ENCODE peak calls at places on chromosomes 4 and X, in four cellular contexts. U is neural progenitor cell, D is psoas muscle, Z is stomach. A is an unnamed sample.

GRCh38 chr4:54100607-54101189 is 735 bp downstream of the GSX2 start:
- DNase-seq in U (peak; percentile 40), D (peak; percentile 53), Z (no peak), A (peak; percentile 65)

GRCh38 chrX:109472939-109473713 is 8.8 kb downstream of the GUCY2F start:
- DNase-seq in U (peak; percentile 85), D (no peak), Z (no peak), A (peak; percentile 10)

GRCh38 chr4:26838055-26838842 is 22.4 kb upstream of the STIM2 start:
- DNase-seq in U (no peak), D (no peak), Z (no peak), A (no peak)

GRCh38 chrX:31199770-31200114 is 127.9 kb upstream of the FTHL17 start:
- DNase-seq in U (no peak), D (no peak), Z (peak; percentile 70), A (no peak)

GRCh38 chr4:185640809-185641675 is 105.7 kb upstream of the PDLIM3 start:
- DNase-seq in U (peak; percentile 81), D (no peak), Z (no peak), A (no peak)

GRCh38 chrX:120755066-120755846 is 120.4 kb downstream of the CT47B1 start:
- DNase-seq in U (peak; percentile 3), D (no peak), Z (no peak), A (no peak)

GRCh38 chr4:10164877-10165283 is 48.3 kb upstream of the WDR1 start:
- DNase-seq in U (peak; percentile 69), D (no peak), Z (peak; percentile 37), A (no peak)

GRCh38 chr4:124745988-124746801 is 33.7 kb upstream of the ANKRD50 start:
- DNase-seq in U (no peak), D (no peak), Z (no peak), A (no peak)

GRCh38 chr4:8568068-8568668 is 12.0 kb upstream of the GPR78 start:
- DNase-seq in U (no peak), D (no peak), Z (no peak), A (no peak)

GRCh38 chrX:119118780-119119395 is 8.7 kb downstream of the KIAA1210 start:
- DNase-seq in U (peak; percentile 58), D (peak; percentile 57), Z (peak; percentile 45), A (peak; percentile 28)

GRCh38 chrX:11423362-11423818 is 130.2 kb downstream of the AMELX start:
- DNase-seq in U (no peak), D (no peak), Z (peak; percentile 29), A (peak; percentile 48)

GRCh38 chrX:25206761-25207160 is 191.0 kb upstream of the ARX start:
- DNase-seq in U (no peak), D (no peak), Z (no peak), A (no peak)

GRCh38 chrX:45537936-45538335 is 337.3 kb upstream of the DIPK2B start:
- DNase-seq in U (no peak), D (no peak), Z (no peak), A (no peak)

GRCh38 chr4:20266215-20267082 is 14.7 kb downstream of the SLIT2 start:
- DNase-seq in U (no peak), D (no peak), Z (no peak), A (no peak)

GRCh38 chr4:67660418-67660817 is 40.5 kb downstream of the UBA6 start:
- DNase-seq in U (no peak), D (no peak), Z (no peak), A (no peak)

GRCh38 chrX:115940888-115941332 is 229.6 kb upstream of the AGTR2 start:
- DNase-seq in U (peak; percentile 84), D (peak; percentile 75), Z (peak; percentile 88), A (no peak)

GRCh38 chrX:96776966-96777365 is 92.3 kb downstream of the DIAPH2 start:
- DNase-seq in U (no peak), D (no peak), Z (no peak), A (no peak)

GRCh38 chrX:117305168-117305766 is 811.3 kb downstream of the KLHL13 start:
- DNase-seq in U (no peak), D (no peak), Z (no peak), A (no peak)

GRCh38 chr4:987689-988513 is 1.1 kb downstream of the IDUA start:
- DNase-seq in U (no peak), D (peak; percentile 57), Z (no peak), A (no peak)

GRCh38 chr4:26749867-26750266 is 110.8 kb upstream of the STIM2 start:
- DNase-seq in U (no peak), D (no peak), Z (no peak), A (no peak)

GRCh38 chrX:118503260-118504041 is 7.8 kb downstream of the DOCK11 start:
- DNase-seq in U (no peak), D (no peak), Z (no peak), A (no peak)

GRCh38 chrX:49230500-49231232 is 2.5 kb downstream of the CACNA1F start:
- DNase-seq in U (peak; percentile 72), D (peak; percentile 72), Z (peak; percentile 79), A (no peak)

GRCh38 chrX:76987381-76987780 is 459.8 kb upstream of the FGF16 start:
- DNase-seq in U (peak; percentile 7), D (no peak), Z (no peak), A (no peak)

GRCh38 chrX:71909956-71910355 is 689 bp upstream of the NHSL2 start:
- DNase-seq in U (peak; percentile 76), D (no peak), Z (no peak), A (no peak)

GRCh38 chr4:6290769-6291547 is 21.3 kb downstream of the WFS1 start:
- DNase-seq in U (no peak), D (peak; percentile 49), Z (no peak), A (no peak)

GRCh38 chr4:244471-244870 is 60.8 kb downstream of the ZNF732 start:
- DNase-seq in U (peak; percentile 38), D (no peak), Z (peak; percentile 56), A (no peak)

GRCh38 chr4:124943145-124943889 is 230.8 kb upstream of the ANKRD50 start:
- DNase-seq in U (no peak), D (no peak), Z (no peak), A (no peak)

GRCh38 chr4:10816571-10816970 is 132.0 kb upstream of the CLNK start:
- DNase-seq in U (no peak), D (no peak), Z (no peak), A (no peak)

GRCh38 chrX:47498411-47498810 is 15.4 kb upstream of the ZNF41 start:
- DNase-seq in U (no peak), D (no peak), Z (no peak), A (no peak)

GRCh38 chr4:87321888-87322287 is 794 bp downstream of the HSD17B13 start:
- DNase-seq in U (no peak), D (no peak), Z (no peak), A (no peak)

GRCh38 chr4:86778169-86778568 is 71.0 kb downstream of the SLC10A6 start:
- DNase-seq in U (no peak), D (no peak), Z (no peak), A (no peak)

GRCh38 chrX:136143714-136144113 is 3.6 kb upstream of the FHL1 start:
- DNase-seq in U (no peak), D (no peak), Z (no peak), A (no peak)

GRCh38 chr4:3239998-3240920 is 8.7 kb upstream of the MSANTD1 start:
- DNase-seq in U (no peak), D (no peak), Z (no peak), A (no peak)

GRCh38 chr4:20126906-20127305 is 124.8 kb upstream of the SLIT2 start:
- DNase-seq in U (no peak), D (no peak), Z (no peak), A (no peak)

GRCh38 chrX:107629533-107629909 is 1.2 kb downstream of the PRPS1 start:
- DNase-seq in U (peak; percentile 56), D (no peak), Z (no peak), A (peak; percentile 29)

DNA sequence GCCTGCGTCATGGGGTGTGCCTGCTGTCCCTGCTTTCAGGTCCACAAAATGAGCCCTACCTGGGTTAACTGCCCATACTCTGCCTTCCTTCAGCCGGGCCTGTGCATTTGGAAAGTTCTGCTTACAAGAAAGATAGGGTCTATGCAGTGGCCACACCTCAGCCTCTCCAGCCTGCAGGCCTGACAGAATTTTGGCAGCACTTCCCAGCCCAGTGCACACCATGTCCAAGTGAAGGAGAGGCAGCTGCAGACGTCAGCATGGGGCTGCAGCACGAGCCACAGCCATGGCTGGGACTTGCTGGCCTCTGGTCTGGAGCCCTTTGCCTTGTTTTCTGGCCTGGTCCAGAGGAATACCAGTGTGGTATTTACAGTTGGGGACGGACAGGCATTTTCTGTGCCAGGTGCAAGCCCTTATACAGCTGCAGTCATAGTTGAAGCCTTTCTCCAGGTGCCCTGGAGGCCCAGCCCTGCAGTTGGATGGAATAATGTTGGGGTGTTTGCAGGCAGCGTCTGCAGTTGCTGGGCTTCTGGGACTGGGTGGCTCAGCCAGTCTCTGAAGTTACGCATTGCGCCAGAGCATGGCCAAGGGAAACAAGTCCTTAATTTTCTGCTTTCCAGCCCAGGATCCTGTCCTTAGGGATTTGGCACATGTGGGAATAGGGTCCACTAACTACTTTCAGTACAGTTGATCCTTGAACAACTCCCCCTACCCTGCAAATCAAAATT is 26.2 kb downstream of the JADE1 start:
- DNase-seq in U (no peak), D (peak; percentile 86), Z (peak; percentile 78), A (no peak)
- H3K27me3 ChIP-seq in U (no peaks in the 10 kb centered on the region), D (no peaks in the 10 kb centered on the region), Z (no peaks in the 10 kb centered on the region), A (no peaks in the 10 kb centered on the region)

GRCh38 chr4:113378836-113379235 is 329.4 kb downstream of the ANK2 start:
- DNase-seq in U (no peak), D (no peak), Z (no peak), A (no peak)
- H3K4me3 ChIP-seq in U (no peak overlapping the region), D (no peak overlapping the region), Z (no peak overlapping the region), A (no peak overlapping the region)

DNA sequence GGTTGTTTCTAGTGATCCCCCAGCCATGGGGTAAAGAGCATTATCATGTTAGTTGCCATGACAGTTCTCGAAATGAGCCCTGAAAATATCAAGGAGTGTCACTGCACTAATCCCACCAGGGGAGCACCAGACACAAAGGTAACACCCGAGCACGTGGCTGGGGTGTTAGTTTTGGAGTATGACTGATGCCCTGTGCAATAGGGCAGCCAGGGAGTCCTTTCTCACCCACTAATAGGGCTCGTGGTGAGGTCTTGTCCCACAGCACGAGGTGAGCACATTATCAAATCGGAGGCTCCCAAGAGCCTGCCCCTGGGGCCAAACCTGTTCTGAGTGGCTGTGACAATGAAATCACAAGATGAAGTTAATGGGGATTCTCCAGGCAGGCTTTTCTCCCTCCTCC is 9.6 kb downstream of the MAMLD1 start:
- DNase-seq in U (no peak), D (no peak), Z (no peak), A (no peak)
- H3K9me3 ChIP-seq in U (no peaks in the 10 kb centered on the region), D (peaks cover 4% of the 10 kb centered on the region), Z (no peaks in the 10 kb centered on the region), A (no peaks in the 10 kb centered on the region)

GRCh38 chr4:41644915-41645295 is 103.6 kb downstream of the PHOX2B start:
- DNase-seq in U (peak; percentile 70), D (no peak), Z (no peak), A (no peak)

GRCh38 chr4:41645716-41646115 is 102.8 kb downstream of the PHOX2B start:
- DNase-seq in U (no peak), D (no peak), Z (no peak), A (no peak)

GRCh38 chr4:41646862-41647261 is 101.7 kb downstream of the PHOX2B start:
- DNase-seq in U (no peak), D (no peak), Z (no peak), A (no peak)

GRCh38 chr4:41644288-41644914 is 104.1 kb downstream of the PHOX2B start:
- DNase-seq in U (peak; percentile 92), D (peak; percentile 88), Z (peak; percentile 78), A (no peak)

DNA sequence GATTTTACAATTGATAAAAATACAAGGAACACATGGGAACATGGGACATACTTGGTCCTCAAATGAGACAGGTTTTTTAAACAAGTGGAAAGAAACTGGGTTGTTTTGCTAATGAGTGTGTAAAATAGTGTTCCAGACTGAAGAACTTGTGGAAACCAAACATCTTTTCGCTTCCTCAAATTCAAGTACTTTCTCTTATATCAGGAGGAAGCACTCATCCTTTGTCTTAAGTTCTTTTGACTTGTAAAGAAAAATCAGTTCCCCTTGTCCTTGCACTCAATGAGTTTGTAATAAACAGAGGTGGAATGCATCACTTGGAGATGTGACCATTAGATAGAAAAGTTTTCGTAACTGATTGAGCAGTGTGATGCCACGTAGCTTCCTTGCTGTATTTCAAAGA is 101.2 kb downstream of the PHOX2B start:
- DNase-seq in U (no peak), D (no peak), Z (no peak), A (no peak)
- H3K27me3 ChIP-seq in U (peaks cover 5% of the 10 kb centered on the region), D (no peaks in the 10 kb centered on the region), Z (peaks cover 22% of the 10 kb centered on the region), A (no peaks in the 10 kb centered on the region)